ENCODE peak calls at places on chromosomes 5 and 9, in eight cellular contexts. H, I, N, F, M, E, P and X are unnamed samples.

GRCh38 chr5:113331201-113331551 is 103.6 kb downstream of the TSSK1B start:
- DNase-seq in H (no peak), I (no peak), N (no peak), F (no peak), M (no peak), E (peak; percentile 68), P (no peak), X (no peak)

GRCh38 chr5:89342106-89342876 is 459.3 kb upstream of the MEF2C start:
- DNase-seq in H (no peak), I (no peak), N (no peak), F (no peak), M (no peak), E (peak; percentile 47), P (no peak), X (no peak)

GRCh38 chr9:89991204-89991790 is 386.5 kb downstream of the GADD45G start:
- DNase-seq in H (no peak), I (no peak), N (no peak), F (no peak), M (no peak), E (no peak), P (no peak), X (no peak)

GRCh38 chr5:32231929-32232328 is 57.8 kb upstream of the GOLPH3 start:
- DNase-seq in H (peak; percentile 18), I (no peak), N (no peak), F (no peak), M (no peak), E (no peak), P (no peak), X (no peak)

GRCh38 chr9:33233659-33234335 is 6.2 kb upstream of the SPINK4 start:
- DNase-seq in H (no peak), I (no peak), N (no peak), F (no peak), M (peak; percentile 34), E (peak; percentile 88), P (no peak), X (peak; percentile 74)

GRCh38 chr9:71003346-71003745 is 118.1 kb downstream of the TRPM3 start:
- DNase-seq in H (no peak), I (no peak), N (no peak), F (no peak), M (no peak), E (no peak), P (no peak), X (peak; percentile 11)

GRCh38 chr9:69932901-69933300 is 110.7 kb upstream of the MAMDC2 start:
- DNase-seq in H (no peak), I (no peak), N (no peak), F (no peak), M (no peak), E (peak; percentile 23), P (no peak), X (no peak)

GRCh38 chr9:77597057-77597456 is 51.1 kb downstream of the GNA14 start:
- DNase-seq in H (no peak), I (no peak), N (no peak), F (no peak), M (no peak), E (peak; percentile 85), P (no peak), X (no peak)

GRCh38 chr5:9166202-9167147 is 379.4 kb downstream of the SEMA5A start:
- DNase-seq in H (no peak), I (no peak), N (no peak), F (no peak), M (no peak), E (no peak), P (no peak), X (no peak)

GRCh38 chr9:12680341-12680740 is 12.8 kb upstream of the TYRP1 start:
- DNase-seq in H (no peak), I (no peak), N (no peak), F (no peak), M (no peak), E (peak; percentile 68), P (no peak), X (no peak)

GRCh38 chr9:109730228-109730627 is 49.8 kb upstream of the PALM2AKAP2 start:
- DNase-seq in H (no peak), I (no peak), N (no peak), F (no peak), M (no peak), E (peak; percentile 17), P (no peak), X (peak; percentile 92)

GRCh38 chr9:78674874-78675273 is 377.9 kb downstream of the PSAT1 start:
- DNase-seq in H (no peak), I (no peak), N (no peak), F (no peak), M (no peak), E (no peak), P (no peak), X (no peak)